ENCODE peak calls at places on chromosomes 2 and 18, in four cellular contexts. P is SK-N-DZ; F is stimulated activated CD4-positive, alpha-beta T cell treated with anti-CD3 and anti-CD28 coated beads, Interleukin-4, amount 100 ng/mL, for 1 hour; O is NCI-H2081. T is an unnamed sample.
A peak's percentile ranks its signal among the peaks of the same experiment; 100 is the strongest.

GRCh38 chr2:233839447-233839820 is 14.9 kb downstream of the HJURP start:
- DNase-seq in F (no peak), O (no peak), P (no peak), T (no peak)

GRCh38 chr2:27707462-27708256 is 44.0 kb downstream of the SLC4A1AP start:
- DNase-seq in F (no peak), P (no peak), O (no peak), T (no peak)

GRCh38 chr2:105912081-105912480 is 167.4 kb downstream of the NCK2 start:
- DNase-seq in F (no peak), O (no peak), P (no peak), T (no peak)

GRCh38 chr2:218720048-218721041 is 9.7 kb downstream of the TTLL4 start:
- DNase-seq in P (no peak), O (no peak), F (no peak), T (no peak)

GRCh38 chr2:71545572-71546274 is 92.4 kb downstream of the DYSF start:
- DNase-seq in F (peak; percentile 31), P (peak; percentile 68), O (peak; percentile 25), T (peak; percentile 75)

GRCh38 chr2:18677280-18677679 is 87.9 kb upstream of the NT5C1B start:
- DNase-seq in P (no peak), O (no peak), F (no peak), T (no peak)

GRCh38 chr2:112625474-112626114 is 20.1 kb upstream of the SLC20A1 start:
- DNase-seq in F (no peak), O (no peak), P (no peak), T (no peak)

GRCh38 chr18:67417864-67418523 is 98.5 kb downstream of the DSEL start:
- DNase-seq in P (no peak), O (no peak), F (no peak), T (peak; percentile 17)

GRCh38 chr2:175154670-175155082 is 13.3 kb downstream of the ATF2 start:
- DNase-seq in F (no peak), P (no peak), O (no peak), T (no peak)

GRCh38 chr2:112768432-112768831 is 4.0 kb upstream of the CKAP2L start:
- DNase-seq in O (no peak), P (no peak), F (no peak), T (no peak)

GRCh38 chr2:226791056-226791486 is 8.5 kb downstream of the IRS1 start:
- DNase-seq in P (peak; percentile 52), O (peak; percentile 79), F (no peak), T (peak; percentile 81)

GRCh38 chr2:172674034-172674967 is 61.3 kb upstream of the RAPGEF4 start:
- DNase-seq in O (no peak), F (peak; percentile 49), P (no peak), T (peak; percentile 41)

GRCh38 chr18:11861583-11862288 is 10.5 kb downstream of the CHMP1B start:
- DNase-seq in F (no peak), O (no peak), P (no peak), T (no peak)

GRCh38 chr2:236970656-236971010 is 115.1 kb upstream of the COPS8 start:
- DNase-seq in O (no peak), F (no peak), P (no peak), T (no peak)

GRCh38 chr2:9091819-9092218 is 88.3 kb upstream of the MBOAT2 start:
- DNase-seq in O (no peak), P (no peak), F (no peak), T (no peak)

GRCh38 chr18:2431836-2432235 is 139.5 kb downstream of the METTL4 start:
- DNase-seq in F (no peak), P (no peak), O (no peak), T (no peak)

GRCh38 chr2:94947097-94948016 is 76.1 kb downstream of the TEKT4 start:
- DNase-seq in P (no peak), F (no peak), O (no peak), T (no peak)

GRCh38 chr2:51027442-51027841 is 4.5 kb downstream of the NRXN1 start:
- DNase-seq in F (no peak), P (no peak), O (no peak), T (no peak)

GRCh38 chr2:150133623-150134022 is 353.8 kb downstream of the RND3 start:
- DNase-seq in P (no peak), F (no peak), O (no peak), T (peak; percentile 23)

GRCh38 chr2:159094173-159094737 is 125.8 kb downstream of the TANC1 start:
- DNase-seq in F (no peak), O (no peak), P (no peak), T (peak; percentile 65)

GRCh38 chr2:25690058-25690457 is 16.7 kb upstream of the DTNB start:
- DNase-seq in O (no peak), F (no peak), P (no peak), T (no peak)

GRCh38 chr2:225041871-225042799 is at the start of gene DOCK10:
- DNase-seq in P (peak; percentile 40), O (peak; percentile 20), F (peak; percentile 71), T (peak; percentile 42)

GRCh38 chr2:20443276-20443920 is 3.5 kb upstream of the RHOB start:
- DNase-seq in O (peak; percentile 57), P (peak; percentile 51), F (no peak), T (no peak)

T was measured in activated CD8-positive, alpha-beta T cell treated with anti-CD3 and anti-CD28 coated beads for 36 hours.